ENCODE peak calls at places on chromosomes 1 and 21, in eight cellular contexts. One of them, this sample, is unnamed.

GRCh38 chr1:50279622-50280320 is 143.5 kb downstream of the DMRTA2 start:
- DNase-seq in A549: peak; percentile 3
- DNase-seq in RWPE2: no peak
- DNase-seq in epithelial cell of proximal tubule: no peak
- DNase-seq in MM.1S: no peak
- DNase-seq in GM06990: no peak
- DNase-seq in tibial artery: no peak
- DNase-seq in fibroblast of pulmonary artery: peak; percentile 11
- DNase-seq in this sample: no peak

GRCh38 chr1:98133151-98133550 is 212.3 kb upstream of the DPYD start:
- DNase-seq in A549: no peak
- DNase-seq in RWPE2: no peak
- DNase-seq in epithelial cell of proximal tubule: no peak
- DNase-seq in MM.1S: no peak
- DNase-seq in GM06990: no peak
- DNase-seq in tibial artery: no peak
- DNase-seq in fibroblast of pulmonary artery: no peak
- DNase-seq in this sample: no peak

GRCh38 chr1:186845581-186846210 is 16.9 kb downstream of the PLA2G4A start:
- DNase-seq in A549: no peak
- DNase-seq in RWPE2: no peak
- DNase-seq in epithelial cell of proximal tubule: no peak
- DNase-seq in MM.1S: no peak
- DNase-seq in GM06990: no peak
- DNase-seq in tibial artery: no peak
- DNase-seq in fibroblast of pulmonary artery: no peak
- DNase-seq in this sample: no peak

GRCh38 chr1:30748098-30748698 is 9.4 kb downstream of the LAPTM5 start:
- DNase-seq in A549: no peak
- DNase-seq in RWPE2: peak; percentile 81
- DNase-seq in epithelial cell of proximal tubule: no peak
- DNase-seq in MM.1S: peak; percentile 82
- DNase-seq in GM06990: peak; percentile 65
- DNase-seq in tibial artery: no peak
- DNase-seq in fibroblast of pulmonary artery: peak; percentile 15
- DNase-seq in this sample: peak; percentile 26

GRCh38 chr1:77539510-77540142 is 142.8 kb downstream of the ZZZ3 start:
- DNase-seq in A549: peak; percentile 86
- DNase-seq in RWPE2: peak; percentile 62
- DNase-seq in epithelial cell of proximal tubule: peak; percentile 45
- DNase-seq in MM.1S: peak; percentile 18
- DNase-seq in GM06990: no peak
- DNase-seq in tibial artery: no peak
- DNase-seq in fibroblast of pulmonary artery: peak; percentile 70
- DNase-seq in this sample: no peak

GRCh38 chr1:48688102-48688760 is 88.5 kb downstream of the BEND5 start:
- DNase-seq in A549: peak; percentile 15
- DNase-seq in RWPE2: no peak
- DNase-seq in epithelial cell of proximal tubule: no peak
- DNase-seq in MM.1S: peak; percentile 7
- DNase-seq in GM06990: no peak
- DNase-seq in tibial artery: no peak
- DNase-seq in fibroblast of pulmonary artery: peak; percentile 8
- DNase-seq in this sample: no peak

GRCh38 chr1:43035821-43036456 is 77.3 kb upstream of the SLC2A1 start:
- DNase-seq in A549: no peak
- DNase-seq in RWPE2: no peak
- DNase-seq in epithelial cell of proximal tubule: no peak
- DNase-seq in MM.1S: no peak
- DNase-seq in GM06990: no peak
- DNase-seq in tibial artery: no peak
- DNase-seq in fibroblast of pulmonary artery: no peak
- DNase-seq in this sample: no peak

GRCh38 chr21:34008618-34009017 is 64.8 kb upstream of the MRPS6 start:
- DNase-seq in A549: no peak
- DNase-seq in RWPE2: no peak
- DNase-seq in epithelial cell of proximal tubule: no peak
- DNase-seq in MM.1S: no peak
- DNase-seq in GM06990: no peak
- DNase-seq in tibial artery: no peak
- DNase-seq in fibroblast of pulmonary artery: no peak
- DNase-seq in this sample: no peak

GRCh38 chr1:48470506-48470905 is 1.5 kb downstream of the SPATA6 start:
- DNase-seq in A549: no peak
- DNase-seq in RWPE2: no peak
- DNase-seq in epithelial cell of proximal tubule: no peak
- DNase-seq in MM.1S: no peak
- DNase-seq in GM06990: no peak
- DNase-seq in tibial artery: peak; percentile 53
- DNase-seq in fibroblast of pulmonary artery: peak; percentile 52
- DNase-seq in this sample: no peak

DNA sequence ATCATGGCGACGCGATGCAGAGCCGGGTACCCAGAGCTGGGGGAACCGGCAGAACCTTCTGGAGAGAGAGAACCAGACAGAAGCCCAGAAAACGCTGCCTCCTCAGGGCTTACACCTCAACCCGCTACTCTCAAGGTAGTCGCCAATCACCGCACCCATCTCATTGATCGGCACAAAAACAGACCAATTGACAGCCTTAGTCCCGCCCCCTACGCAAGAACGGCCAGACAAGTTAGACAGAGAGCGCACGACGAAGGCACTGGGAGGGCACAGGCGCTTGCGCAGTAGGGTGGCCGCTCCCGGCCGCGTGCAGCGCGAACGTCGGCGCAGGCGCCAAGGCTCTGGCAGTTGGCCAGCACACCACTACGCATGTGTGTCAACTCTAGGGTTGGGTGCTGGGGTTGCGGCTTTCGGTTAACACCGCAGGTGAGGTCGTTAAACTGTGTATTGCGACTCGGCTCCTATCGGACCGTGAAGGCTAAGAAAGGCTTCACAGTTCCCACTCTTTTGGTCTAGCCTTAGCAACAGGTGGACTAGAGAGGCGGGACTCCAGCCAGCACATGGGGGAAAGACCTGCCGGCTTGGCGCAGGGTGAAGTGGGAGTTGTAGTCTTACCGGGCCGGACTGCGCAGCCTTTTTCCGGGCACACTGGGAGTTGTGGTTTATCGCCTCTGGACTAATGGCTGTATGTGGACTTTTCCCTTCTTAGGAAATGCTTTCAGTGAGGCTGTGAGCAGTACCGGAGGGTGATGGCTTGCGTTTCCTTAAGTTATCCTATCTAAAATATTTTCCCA is at the start of the genes CCT3 and TSACC:
- DNase-seq in A549: peak; percentile 100
- DNase-seq in RWPE2: peak; percentile 98
- DNase-seq in epithelial cell of proximal tubule: peak; percentile 98
- DNase-seq in MM.1S: peak; percentile 100
- DNase-seq in GM06990: peak; percentile 100
- DNase-seq in tibial artery: peak; percentile 100
- DNase-seq in fibroblast of pulmonary artery: peak; percentile 100
- DNase-seq in this sample: peak; percentile 100
- TF ChIP-seq CTCF in A549: no peak
- TF ChIP-seq CTCF in RWPE2: no peak
- TF ChIP-seq CTCF in epithelial cell of proximal tubule: no peak
- TF ChIP-seq CTCF in MM.1S: no peak
- TF ChIP-seq CTCF in GM06990: no peak
- TF ChIP-seq CTCF in tibial artery: no peak
- TF ChIP-seq CTCF in fibroblast of pulmonary artery: no peak
- TF ChIP-seq CTCF in this sample: no peak

DNA sequence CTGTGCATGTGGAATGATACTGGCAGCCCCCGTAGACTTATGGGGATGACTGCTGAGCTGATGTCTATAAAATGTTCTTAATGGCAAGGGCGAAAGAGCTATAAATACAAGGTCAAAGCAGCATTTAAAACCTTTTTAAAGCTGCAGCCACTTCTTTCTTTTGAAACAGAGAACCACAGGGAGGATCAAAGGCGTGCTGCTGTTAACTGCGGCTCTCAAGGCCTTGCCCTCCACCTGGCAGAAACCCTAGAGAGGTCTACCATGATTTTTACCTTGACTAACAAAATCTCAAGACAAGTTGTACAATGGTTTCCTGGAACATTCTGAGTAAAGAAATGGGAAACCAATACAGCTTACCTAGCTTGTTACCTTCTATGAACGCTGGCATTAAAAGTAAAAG is 89.7 kb downstream of the SLC45A1 start:
- DNase-seq in A549: no peak
- DNase-seq in RWPE2: no peak
- DNase-seq in epithelial cell of proximal tubule: no peak
- DNase-seq in MM.1S: no peak
- DNase-seq in GM06990: no peak
- DNase-seq in tibial artery: no peak
- DNase-seq in fibroblast of pulmonary artery: no peak
- DNase-seq in this sample: no peak
- H3K4me3 ChIP-seq in A549: no peak overlapping the region
- H3K4me3 ChIP-seq in RWPE2: no peak overlapping the region
- H3K4me3 ChIP-seq in epithelial cell of proximal tubule: peak overlapping the region; percentile 14
- H3K4me3 ChIP-seq in MM.1S: no peak overlapping the region
- H3K4me3 ChIP-seq in GM06990: no peak overlapping the region
- H3K4me3 ChIP-seq in tibial artery: peak overlapping the region; percentile 12
- H3K4me3 ChIP-seq in fibroblast of pulmonary artery: no peak overlapping the region
- H3K4me3 ChIP-seq in this sample: no peak overlapping the region

GRCh38 chr1:6942990-6943389 is 157.7 kb downstream of the CAMTA1 start:
- DNase-seq in A549: no peak
- DNase-seq in RWPE2: no peak
- DNase-seq in epithelial cell of proximal tubule: no peak
- DNase-seq in MM.1S: no peak
- DNase-seq in GM06990: no peak
- DNase-seq in tibial artery: no peak
- DNase-seq in fibroblast of pulmonary artery: no peak
- DNase-seq in this sample: no peak
- TF ChIP-seq CTCF in A549: no peak
- TF ChIP-seq CTCF in RWPE2: no peak
- TF ChIP-seq CTCF in epithelial cell of proximal tubule: no peak
- TF ChIP-seq CTCF in MM.1S: no peak
- TF ChIP-seq CTCF in GM06990: no peak
- TF ChIP-seq CTCF in tibial artery: no peak
- TF ChIP-seq CTCF in fibroblast of pulmonary artery: no peak
- TF ChIP-seq CTCF in this sample: no peak

GRCh38 chr1:14598007-14598497 is 433 bp upstream of the KAZN start:
- DNase-seq in A549: no peak
- DNase-seq in RWPE2: no peak
- DNase-seq in epithelial cell of proximal tubule: no peak
- DNase-seq in MM.1S: no peak
- DNase-seq in GM06990: no peak
- DNase-seq in tibial artery: no peak
- DNase-seq in fibroblast of pulmonary artery: no peak
- DNase-seq in this sample: no peak
- H3K4me3 ChIP-seq in A549: peak overlapping the region; percentile 35
- H3K4me3 ChIP-seq in RWPE2: peak overlapping the region; percentile 32
- H3K4me3 ChIP-seq in epithelial cell of proximal tubule: peak overlapping the region; percentile 67
- H3K4me3 ChIP-seq in MM.1S: no peak overlapping the region
- H3K4me3 ChIP-seq in GM06990: no peak overlapping the region
- H3K4me3 ChIP-seq in tibial artery: peak overlapping the region; percentile 40
- H3K4me3 ChIP-seq in fibroblast of pulmonary artery: no peak overlapping the region
- H3K4me3 ChIP-seq in this sample: peak overlapping the region; percentile 28

GRCh38 chr1:233328661-233329498 is 1.4 kb downstream of the MAP3K21 start:
- DNase-seq in A549: peak; percentile 36
- DNase-seq in RWPE2: no peak
- DNase-seq in epithelial cell of proximal tubule: no peak
- DNase-seq in MM.1S: peak; percentile 42
- DNase-seq in GM06990: peak; percentile 20
- DNase-seq in tibial artery: no peak
- DNase-seq in fibroblast of pulmonary artery: no peak
- DNase-seq in this sample: no peak

GRCh38 chr1:233326995-233327937 is at the start of gene MAP3K21:
- DNase-seq in A549: peak; percentile 97
- DNase-seq in RWPE2: peak; percentile 92
- DNase-seq in epithelial cell of proximal tubule: peak; percentile 49
- DNase-seq in MM.1S: peak; percentile 98
- DNase-seq in GM06990: peak; percentile 86
- DNase-seq in tibial artery: peak; percentile 75
- DNase-seq in fibroblast of pulmonary artery: peak; percentile 16
- DNase-seq in this sample: peak; percentile 83

GRCh38 chr1:233331676-233332519 is 4.4 kb downstream of the MAP3K21 start:
- DNase-seq in A549: no peak
- DNase-seq in RWPE2: no peak
- DNase-seq in epithelial cell of proximal tubule: no peak
- DNase-seq in MM.1S: no peak
- DNase-seq in GM06990: no peak
- DNase-seq in tibial artery: no peak
- DNase-seq in fibroblast of pulmonary artery: no peak
- DNase-seq in this sample: no peak

GRCh38 chr1:233326319-233326994 is 1.1 kb upstream of the MAP3K21 start:
- DNase-seq in A549: no peak
- DNase-seq in RWPE2: no peak
- DNase-seq in epithelial cell of proximal tubule: no peak
- DNase-seq in MM.1S: no peak
- DNase-seq in GM06990: no peak
- DNase-seq in tibial artery: no peak
- DNase-seq in fibroblast of pulmonary artery: no peak
- DNase-seq in this sample: no peak

GRCh38 chr1:233327938-233328660 is 575 bp downstream of the MAP3K21 start:
- DNase-seq in A549: peak; percentile 30
- DNase-seq in RWPE2: no peak
- DNase-seq in epithelial cell of proximal tubule: no peak
- DNase-seq in MM.1S: peak; percentile 62
- DNase-seq in GM06990: peak; percentile 38
- DNase-seq in tibial artery: no peak
- DNase-seq in fibroblast of pulmonary artery: no peak
- DNase-seq in this sample: no peak
- TF ChIP-seq CTCF in A549: no peak
- TF ChIP-seq CTCF in RWPE2: no peak
- TF ChIP-seq CTCF in epithelial cell of proximal tubule: no peak
- TF ChIP-seq CTCF in MM.1S: no peak
- TF ChIP-seq CTCF in GM06990: no peak
- TF ChIP-seq CTCF in tibial artery: no peak
- TF ChIP-seq CTCF in fibroblast of pulmonary artery: no peak
- TF ChIP-seq CTCF in this sample: no peak

GRCh38 chr1:75449998-75450397 is 160.9 kb downstream of the SLC44A5 start:
- DNase-seq in A549: no peak
- DNase-seq in RWPE2: no peak
- DNase-seq in epithelial cell of proximal tubule: no peak
- DNase-seq in MM.1S: no peak
- DNase-seq in GM06990: no peak
- DNase-seq in tibial artery: no peak
- DNase-seq in fibroblast of pulmonary artery: no peak
- DNase-seq in this sample: no peak
- H3K4me3 ChIP-seq in A549: no peak overlapping the region
- H3K4me3 ChIP-seq in RWPE2: no peak overlapping the region
- H3K4me3 ChIP-seq in epithelial cell of proximal tubule: no peak overlapping the region
- H3K4me3 ChIP-seq in MM.1S: no peak overlapping the region
- H3K4me3 ChIP-seq in GM06990: no peak overlapping the region
- H3K4me3 ChIP-seq in tibial artery: no peak overlapping the region
- H3K4me3 ChIP-seq in fibroblast of pulmonary artery: no peak overlapping the region
- H3K4me3 ChIP-seq in this sample: no peak overlapping the region

This sample was measured in lower leg skin.